ENCODE peak calls at places on chromosome X, in four cellular contexts. R, P, F and Y are unnamed samples.
A peak's percentile ranks its signal among the peaks of the same experiment; 100 is the strongest.

GRCh38 chrX:10049246-10049645 is 82.1 kb downstream of the CLDN34 start:
- DNase-seq in R (no peak), P (no peak), F (no peak), Y (no peak)

GRCh38 chrX:16807976-16808542 is 21.8 kb downstream of the TXLNG start:
- DNase-seq in R (no peak), F (no peak), P (no peak), Y (no peak)

GRCh38 chrX:129545408-129545807 is 5.3 kb downstream of the OCRL start:
- DNase-seq in R (no peak), F (no peak), P (no peak), Y (no peak)

GRCh38 chrX:1169198-1169597 is 43.3 kb downstream of the CRLF2 start:
- DNase-seq in P (no peak), F (no peak), R (no peak), Y (no peak)

GRCh38 chrX:133983974-133984578 is 1.3 kb downstream of the GPC3 start:
- DNase-seq in F (no peak), R (no peak), P (no peak), Y (peak; percentile 44)

GRCh38 chrX:47143894-47144625 is 442 bp downstream of the NDUFB11 start:
- DNase-seq in F (peak; percentile 51), R (peak; percentile 46), P (peak; percentile 38), Y (no peak)

GRCh38 chrX:67437821-67438220 is 106.0 kb upstream of the AR start:
- DNase-seq in F (no peak), R (no peak), P (no peak), Y (no peak)

GRCh38 chrX:47247206-47247998 is 14.6 kb downstream of the USP11 start:
- DNase-seq in F (no peak), P (no peak), R (no peak), Y (no peak)

GRCh38 chrX:136034622-136035021 is 49.4 kb downstream of the SLC9A6 start:
- DNase-seq in F (no peak), R (no peak), P (no peak), Y (no peak)

GRCh38 chrX:71870337-71871098 is 40.1 kb upstream of the NHSL2 start:
- DNase-seq in R (peak; percentile 25), P (no peak), F (no peak), Y (no peak)

GRCh38 chrX:86047174-86047991 is at the start of gene CHM:
- DNase-seq in R (peak; percentile 89), P (peak; percentile 54), F (peak; percentile 49), Y (peak; percentile 53)

GRCh38 chrX:51407520-51408409 is 75.1 kb downstream of the NUDT10 start:
- DNase-seq in P (no peak), F (peak; percentile 36), R (no peak), Y (no peak)

GRCh38 chrX:63350551-63350950 is 581 bp downstream of the SPIN4 start:
- DNase-seq in F (peak; percentile 45), P (peak; percentile 15), R (peak; percentile 13), Y (no peak)

GRCh38 chrX:79623098-79623762 is 256.1 kb upstream of the ITM2A start:
- DNase-seq in F (no peak), R (no peak), P (no peak), Y (no peak)

GRCh38 chrX:47579537-47579936 is 2.7 kb upstream of the TIMP1 start:
- DNase-seq in R (no peak), F (peak; percentile 45), P (no peak), Y (no peak)

GRCh38 chrX:40281341-40282005 is 183.7 kb upstream of the BCOR start:
- DNase-seq in F (no peak), R (no peak), P (no peak), Y (no peak)

GRCh38 chrX:19560611-19561010 is 45.3 kb upstream of the MAP3K15 start:
- DNase-seq in R (no peak), P (no peak), F (no peak), Y (no peak)

GRCh38 chrX:109843963-109844751 is 111.1 kb upstream of the ACSL4 start:
- DNase-seq in F (no peak), R (no peak), P (no peak), Y (no peak)

DNA sequence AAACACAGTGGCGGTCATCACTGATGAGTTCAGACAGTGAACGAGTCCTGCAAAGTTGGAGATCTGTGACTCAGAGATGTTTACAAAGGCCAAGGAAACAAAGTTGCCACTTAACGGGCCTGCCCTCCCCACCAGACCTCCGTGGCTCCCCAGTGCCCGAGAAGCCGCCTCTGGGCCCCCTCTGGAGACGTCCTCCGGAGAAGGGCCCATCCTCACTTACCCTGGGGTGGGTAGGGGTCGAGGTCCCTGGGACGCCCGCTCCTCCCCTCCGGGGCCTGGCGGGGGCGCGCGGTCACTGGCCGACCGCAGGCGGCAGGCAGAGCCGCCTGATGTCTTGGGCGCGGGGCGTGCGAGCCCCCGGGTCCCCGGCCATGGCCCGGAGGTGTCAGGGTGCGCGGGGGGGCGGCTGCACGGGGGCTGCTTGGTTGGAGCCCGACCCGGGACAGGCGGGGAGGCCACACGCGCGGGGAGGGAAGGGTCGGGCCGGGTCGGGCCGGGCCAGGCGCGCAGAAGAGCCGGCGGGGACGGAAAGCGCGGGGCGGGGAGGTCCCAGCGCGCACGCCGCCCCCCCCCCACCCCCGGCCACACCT is 590 bp downstream of the DHRSX start:
- DNase-seq in R (peak; percentile 7), F (peak; percentile 61), P (no peak), Y (peak; percentile 89)
- H3K4me1 ChIP-seq in R (no peaks in the 10 kb centered on the region), F (peaks cover 29% of the 10 kb centered on the region), P (peaks cover 43% of the 10 kb centered on the region), Y (peaks cover 33% of the 10 kb centered on the region)

GRCh38 chrX:119375561-119375960 is 23.6 kb upstream of the SLC25A43 start:
- DNase-seq in R (no peak), F (no peak), P (no peak), Y (no peak)

GRCh38 chrX:119374736-119375135 is 24.4 kb upstream of the SLC25A43 start:
- DNase-seq in R (no peak), F (no peak), P (no peak), Y (no peak)

GRCh38 chrX:119381349-119381944 is 17.7 kb upstream of the SLC25A43 start:
- DNase-seq in P (no peak), R (no peak), F (no peak), Y (no peak)

DNA sequence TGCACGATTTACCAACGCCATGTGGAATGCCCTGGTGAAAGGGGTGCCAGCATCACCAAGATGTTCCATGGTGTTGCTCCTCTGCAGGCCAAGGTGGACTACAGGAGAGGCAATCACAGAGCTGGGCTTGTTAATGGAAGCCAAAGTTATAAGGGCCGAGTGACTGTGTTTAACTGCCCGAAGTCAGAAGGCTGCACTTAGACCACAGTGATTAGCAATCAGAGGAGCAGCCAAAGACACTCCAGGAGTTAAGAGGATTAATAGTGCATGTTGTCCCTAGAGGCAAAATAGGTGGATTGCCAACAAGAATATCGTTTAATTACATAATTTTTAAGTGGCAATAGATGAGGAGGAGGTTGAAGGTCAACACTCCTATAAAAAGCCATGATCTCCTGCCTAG is 22.8 kb upstream of the SLC25A43 start:
- DNase-seq in F (no peak), P (no peak), R (no peak), Y (no peak)
- H3K4me3 ChIP-seq in F (no peak overlapping the region), P (no peak overlapping the region), R (no peak overlapping the region), Y (no peak overlapping the region)

DNA sequence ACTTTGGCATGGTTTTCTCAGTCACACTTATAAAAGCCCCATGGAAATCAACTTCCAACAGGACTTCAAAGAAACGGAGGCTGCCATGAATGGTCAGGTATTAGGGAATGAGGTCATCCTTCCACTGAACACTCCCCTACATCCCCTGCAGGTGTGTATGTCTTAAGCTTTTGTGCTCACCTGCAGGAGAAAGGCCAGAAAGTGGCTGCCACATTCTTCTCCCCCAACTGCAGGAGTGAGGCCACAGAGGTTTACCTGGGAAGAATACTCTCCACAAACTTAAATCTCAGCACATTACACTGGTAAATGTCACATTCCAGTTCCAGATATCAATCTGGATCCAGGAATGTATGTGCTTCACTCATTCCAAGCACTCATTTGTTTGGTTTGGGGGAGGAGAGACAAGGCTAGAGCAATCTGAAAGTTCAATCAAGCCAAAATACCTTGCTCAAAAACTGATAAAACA is 15.5 kb downstream of the FAM9C start:
- DNase-seq in P (no peak), F (no peak), R (no peak), Y (no peak)
- H3K27ac ChIP-seq in P (peak overlapping the region; percentile 78), F (peak overlapping the region; percentile 73), R (no peak overlapping the region), Y (peak overlapping the region; percentile 62)

GRCh38 chrX:148573119-148573518 is 72.7 kb downstream of the AFF2 start:
- DNase-seq in R (no peak), F (no peak), P (no peak), Y (no peak)

GRCh38 chrX:148567779-148568178 is 67.4 kb downstream of the AFF2 start:
- DNase-seq in F (no peak), P (no peak), R (no peak), Y (no peak)

GRCh38 chrX:148572332-148572731 is 71.9 kb downstream of the AFF2 start:
- DNase-seq in P (no peak), F (no peak), R (no peak), Y (no peak)

GRCh38 chrX:148567229-148567628 is 66.8 kb downstream of the AFF2 start:
- DNase-seq in F (no peak), P (no peak), R (no peak), Y (no peak)

GRCh38 chrX:148568763-148569162 is 68.3 kb downstream of the AFF2 start:
- DNase-seq in P (no peak), F (no peak), R (no peak), Y (no peak)
- H3K4me1 ChIP-seq in P (no peaks in the 10 kb centered on the region), F (no peaks in the 10 kb centered on the region), R (no peaks in the 10 kb centered on the region), Y (no peaks in the 10 kb centered on the region)

GRCh38 chrX:74421181-74422028 is at the start of gene SLC16A2:
- DNase-seq in F (peak; percentile 61), P (peak; percentile 62), R (peak; percentile 57), Y (peak; percentile 80)

GRCh38 chrX:74423289-74423985 is 2.1 kb downstream of the SLC16A2 start:
- DNase-seq in P (no peak), R (no peak), F (no peak), Y (no peak)

GRCh38 chrX:74420194-74421035 is 878 bp upstream of the SLC16A2 start:
- DNase-seq in R (no peak), F (peak; percentile 63), P (peak; percentile 63), Y (peak; percentile 64)

GRCh38 chrX:74422576-74423288 is 1.4 kb downstream of the SLC16A2 start:
- DNase-seq in R (no peak), F (peak; percentile 52), P (peak; percentile 40), Y (peak; percentile 45)

GRCh38 chrX:74422029-74422352 is 698 bp downstream of the SLC16A2 start:
- DNase-seq in P (no peak), F (no peak), R (no peak), Y (no peak)
- H3K4me3 ChIP-seq in P (no peak overlapping the region), F (peak overlapping the region; percentile 57), R (peak overlapping the region; percentile 68), Y (peak overlapping the region; percentile 43)

GRCh38 chrX:154548028-154548316 is 552 bp downstream of the IKBKG start:
- DNase-seq in F (no peak), P (no peak), R (no peak), Y (no peak)
- H3K27ac ChIP-seq in F (peak overlapping the region; percentile 87), P (peak overlapping the region; percentile 90), R (peak overlapping the region; percentile 85), Y (peak overlapping the region; percentile 93)

DNA sequence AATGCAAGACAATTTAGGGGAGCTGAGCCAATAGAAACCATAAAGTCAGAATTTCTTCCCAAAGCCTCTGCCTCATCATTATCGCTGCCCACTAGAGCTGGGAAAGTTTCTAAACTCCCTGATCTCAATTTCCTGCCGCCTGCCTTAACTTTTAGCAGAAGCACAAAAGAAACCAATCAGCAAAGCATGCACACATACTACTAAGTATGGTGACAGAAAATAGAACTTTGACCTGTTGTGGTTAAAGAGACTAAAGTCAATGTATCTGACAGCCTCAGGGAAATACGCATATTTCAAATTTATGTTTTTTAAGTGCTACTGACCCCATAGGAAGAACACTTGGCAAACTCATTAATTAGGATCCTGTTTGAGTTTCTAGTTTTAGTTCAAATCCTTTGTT is 10.1 kb downstream of the STK26 start:
- DNase-seq in P (no peak), F (no peak), R (no peak), Y (no peak)
- H3K4me1 ChIP-seq in P (no peaks in the 10 kb centered on the region), F (no peaks in the 10 kb centered on the region), R (no peaks in the 10 kb centered on the region), Y (no peaks in the 10 kb centered on the region)

GRCh38 chrX:13837290-13837745 is 20.4 kb upstream of the GPM6B start:
- DNase-seq in R (no peak), P (no peak), F (no peak), Y (no peak)
- H3K4me3 ChIP-seq in R (no peak overlapping the region), P (no peak overlapping the region), F (no peak overlapping the region), Y (no peak overlapping the region)